ENCODE peak calls at places on chromosomes 3 and 15, in six cellular contexts. One of them, this sample, is unnamed.
A peak's percentile ranks its signal among the peaks of the same experiment; 100 is the strongest.

GRCh38 chr3:194114123-194114522 is 21.8 kb upstream of the HES1 start:
- DNase-seq in K562: no peak
- DNase-seq in GM12878: no peak
- DNase-seq in A549: no peak
- DNase-seq in endothelial cell of umbilical vein: no peak
- DNase-seq in HepG2: no peak
- DNase-seq in this sample: no peak

GRCh38 chr15:69422336-69422895 is 8.3 kb downstream of the KIF23 start:
- DNase-seq in endothelial cell of umbilical vein: no peak
- DNase-seq in K562: no peak
- DNase-seq in A549: no peak
- DNase-seq in HepG2: no peak
- DNase-seq in GM12878: no peak
- DNase-seq in this sample: no peak

GRCh38 chr3:64728994-64729393 is 41.2 kb upstream of the ADAMTS9 start:
- DNase-seq in HepG2: no peak
- DNase-seq in K562: no peak
- DNase-seq in GM12878: no peak
- DNase-seq in endothelial cell of umbilical vein: no peak
- DNase-seq in A549: no peak
- DNase-seq in this sample: no peak

GRCh38 chr3:55555866-55556621 is 68.9 kb upstream of the WNT5A start:
- DNase-seq in K562: no peak
- DNase-seq in A549: no peak
- DNase-seq in GM12878: no peak
- DNase-seq in HepG2: no peak
- DNase-seq in endothelial cell of umbilical vein: no peak
- DNase-seq in this sample: no peak

GRCh38 chr3:15685927-15686326 is 84.4 kb downstream of the BTD start:
- DNase-seq in HepG2: peak; percentile 12
- DNase-seq in endothelial cell of umbilical vein: peak; percentile 57
- DNase-seq in GM12878: no peak
- DNase-seq in A549: no peak
- DNase-seq in K562: peak; percentile 12
- DNase-seq in this sample: peak; percentile 39

GRCh38 chr15:74383695-74384565 is 16.5 kb upstream of the CYP11A1 start:
- DNase-seq in HepG2: no peak
- DNase-seq in A549: peak; percentile 33
- DNase-seq in GM12878: peak; percentile 93
- DNase-seq in endothelial cell of umbilical vein: no peak
- DNase-seq in K562: peak; percentile 63
- DNase-seq in this sample: no peak

GRCh38 chr15:57112178-57112577 is 193.7 kb downstream of the TCF12 start:
- DNase-seq in HepG2: no peak
- DNase-seq in A549: no peak
- DNase-seq in GM12878: no peak
- DNase-seq in K562: no peak
- DNase-seq in endothelial cell of umbilical vein: no peak
- DNase-seq in this sample: no peak

GRCh38 chr3:194120789-194121770 is 14.9 kb upstream of the HES1 start:
- DNase-seq in GM12878: no peak
- DNase-seq in endothelial cell of umbilical vein: no peak
- DNase-seq in K562: no peak
- DNase-seq in A549: no peak
- DNase-seq in HepG2: no peak
- DNase-seq in this sample: peak; percentile 41

GRCh38 chr3:13231781-13232515 is 158.7 kb upstream of the IQSEC1 start:
- DNase-seq in GM12878: no peak
- DNase-seq in A549: no peak
- DNase-seq in K562: peak; percentile 13
- DNase-seq in endothelial cell of umbilical vein: no peak
- DNase-seq in HepG2: no peak
- DNase-seq in this sample: no peak

GRCh38 chr3:13111874-13112520 is 38.8 kb upstream of the IQSEC1 start:
- DNase-seq in GM12878: no peak
- DNase-seq in A549: no peak
- DNase-seq in HepG2: peak; percentile 51
- DNase-seq in K562: no peak
- DNase-seq in endothelial cell of umbilical vein: no peak
- DNase-seq in this sample: no peak

GRCh38 chr15:88274534-88275460 is 18.3 kb upstream of the NTRK3 start:
- DNase-seq in A549: peak; percentile 69
- DNase-seq in endothelial cell of umbilical vein: peak; percentile 46
- DNase-seq in GM12878: no peak
- DNase-seq in HepG2: peak; percentile 7
- DNase-seq in K562: peak; percentile 71
- DNase-seq in this sample: peak; percentile 57

GRCh38 chr3:79515072-79515471 is 252.7 kb downstream of the ROBO1 start:
- DNase-seq in K562: no peak
- DNase-seq in A549: no peak
- DNase-seq in GM12878: no peak
- DNase-seq in endothelial cell of umbilical vein: peak; percentile 88
- DNase-seq in HepG2: no peak
- DNase-seq in this sample: no peak

GRCh38 chr15:41150279-41150678 is 34.2 kb upstream of the INO80 start:
- DNase-seq in K562: no peak
- DNase-seq in HepG2: no peak
- DNase-seq in endothelial cell of umbilical vein: no peak
- DNase-seq in A549: no peak
- DNase-seq in GM12878: no peak
- DNase-seq in this sample: no peak

GRCh38 chr3:123034120-123034519 is 6.6 kb upstream of the SEMA5B start:
- DNase-seq in HepG2: no peak
- DNase-seq in endothelial cell of umbilical vein: no peak
- DNase-seq in K562: no peak
- DNase-seq in A549: no peak
- DNase-seq in GM12878: no peak
- DNase-seq in this sample: no peak

GRCh38 chr3:135618123-135618522 is 347.4 kb upstream of the PPP2R3A start:
- DNase-seq in HepG2: no peak
- DNase-seq in K562: no peak
- DNase-seq in A549: no peak
- DNase-seq in GM12878: no peak
- DNase-seq in endothelial cell of umbilical vein: no peak
- DNase-seq in this sample: no peak

GRCh38 chr3:107598926-107599754 is 76.4 kb downstream of the BBX start:
- DNase-seq in HepG2: peak; percentile 65
- DNase-seq in endothelial cell of umbilical vein: peak; percentile 84
- DNase-seq in GM12878: peak; percentile 59
- DNase-seq in K562: peak; percentile 10
- DNase-seq in A549: peak; percentile 54
- DNase-seq in this sample: peak; percentile 48

GRCh38 chr3:52191663-52192062 is 6.3 kb upstream of the ALAS1 start:
- DNase-seq in GM12878: no peak
- DNase-seq in HepG2: no peak
- DNase-seq in A549: no peak
- DNase-seq in K562: no peak
- DNase-seq in endothelial cell of umbilical vein: no peak
- DNase-seq in this sample: no peak

GRCh38 chr3:141331370-141332318 is 36.7 kb upstream of the ZBTB38 start:
- DNase-seq in endothelial cell of umbilical vein: peak; percentile 95
- DNase-seq in K562: peak; percentile 92
- DNase-seq in GM12878: peak; percentile 69
- DNase-seq in HepG2: peak; percentile 53
- DNase-seq in A549: peak; percentile 97
- DNase-seq in this sample: peak; percentile 93

GRCh38 chr3:134027631-134028030 is 2.1 kb downstream of the SLCO2A1 start:
- DNase-seq in HepG2: no peak
- DNase-seq in GM12878: no peak
- DNase-seq in A549: no peak
- DNase-seq in endothelial cell of umbilical vein: peak; percentile 14
- DNase-seq in K562: no peak
- DNase-seq in this sample: no peak

GRCh38 chr15:70170096-70170699 is 72.5 kb upstream of the TLE3 start:
- DNase-seq in GM12878: no peak
- DNase-seq in K562: no peak
- DNase-seq in endothelial cell of umbilical vein: peak; percentile 38
- DNase-seq in HepG2: no peak
- DNase-seq in A549: no peak
- DNase-seq in this sample: no peak

GRCh38 chr3:71341721-71342120 is 241.8 kb downstream of the FOXP1 start:
- DNase-seq in endothelial cell of umbilical vein: peak; percentile 54
- DNase-seq in GM12878: no peak
- DNase-seq in HepG2: no peak
- DNase-seq in K562: no peak
- DNase-seq in A549: no peak
- DNase-seq in this sample: no peak

GRCh38 chr3:154301556-154301955 is 22.7 kb downstream of the DHX36 start:
- DNase-seq in K562: no peak
- DNase-seq in HepG2: no peak
- DNase-seq in GM12878: no peak
- DNase-seq in endothelial cell of umbilical vein: no peak
- DNase-seq in A549: peak; percentile 5
- DNase-seq in this sample: no peak

GRCh38 chr3:32684029-32684799 is 774 bp upstream of the CNOT10 start:
- DNase-seq in GM12878: no peak
- DNase-seq in K562: no peak
- DNase-seq in endothelial cell of umbilical vein: no peak
- DNase-seq in HepG2: no peak
- DNase-seq in A549: no peak
- DNase-seq in this sample: no peak

GRCh38 chr3:148924572-148924971 is 59.5 kb downstream of the CPA3 start:
- DNase-seq in GM12878: no peak
- DNase-seq in K562: no peak
- DNase-seq in HepG2: no peak
- DNase-seq in A549: no peak
- DNase-seq in endothelial cell of umbilical vein: peak; percentile 15
- DNase-seq in this sample: no peak

GRCh38 chr3:151925876-151926275 is 52.4 kb downstream of the SUCNR1 start:
- DNase-seq in endothelial cell of umbilical vein: peak; percentile 67
- DNase-seq in K562: no peak
- DNase-seq in GM12878: no peak
- DNase-seq in HepG2: no peak
- DNase-seq in A549: peak; percentile 32
- DNase-seq in this sample: no peak

GRCh38 chr3:41202834-41203345 is 3.6 kb downstream of the CTNNB1 start:
- DNase-seq in A549: peak; percentile 61
- DNase-seq in HepG2: peak; percentile 43
- DNase-seq in K562: peak; percentile 38
- DNase-seq in endothelial cell of umbilical vein: peak; percentile 71
- DNase-seq in GM12878: no peak
- DNase-seq in this sample: peak; percentile 40

GRCh38 chr3:154642066-154642619 is 212.2 kb upstream of the GPR149 start:
- DNase-seq in K562: peak; percentile 33
- DNase-seq in GM12878: no peak
- DNase-seq in A549: no peak
- DNase-seq in HepG2: no peak
- DNase-seq in endothelial cell of umbilical vein: no peak
- DNase-seq in this sample: peak; percentile 1

GRCh38 chr3:122975163-122975923 is 52.2 kb downstream of the SEMA5B start:
- DNase-seq in A549: no peak
- DNase-seq in K562: no peak
- DNase-seq in GM12878: no peak
- DNase-seq in endothelial cell of umbilical vein: no peak
- DNase-seq in HepG2: no peak
- DNase-seq in this sample: peak; percentile 90

GRCh38 chr3:19888428-19889152 is 45.4 kb downstream of the EFHB start:
- DNase-seq in endothelial cell of umbilical vein: peak; percentile 36
- DNase-seq in K562: peak; percentile 44
- DNase-seq in HepG2: no peak
- DNase-seq in GM12878: no peak
- DNase-seq in A549: peak; percentile 19
- DNase-seq in this sample: no peak

DNA sequence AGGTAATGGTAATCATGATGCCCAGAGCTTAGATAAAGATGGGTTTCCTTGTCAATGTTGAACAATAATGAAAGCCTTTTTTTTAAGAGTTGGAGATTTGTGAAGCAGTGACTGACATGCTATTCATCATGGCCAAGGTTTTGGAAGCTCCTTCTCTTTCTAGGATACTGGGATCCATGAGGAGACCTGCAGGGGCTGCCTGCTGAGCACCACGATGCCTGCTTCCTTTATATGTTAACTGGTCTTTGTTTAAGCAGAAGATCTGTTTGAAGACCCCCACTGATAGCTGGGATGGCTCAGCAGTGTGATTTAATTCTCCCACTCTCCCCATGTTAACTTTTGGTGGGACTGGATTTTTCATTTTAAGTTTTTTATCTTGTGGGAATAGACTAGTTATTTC is 15.8 kb downstream of the RBP1 start:
- DNase-seq in endothelial cell of umbilical vein: no peak
- DNase-seq in GM12878: no peak
- DNase-seq in K562: no peak
- DNase-seq in A549: no peak
- DNase-seq in HepG2: no peak
- DNase-seq in this sample: no peak
- TF ChIP-seq MYC in endothelial cell of umbilical vein: no peak
- TF ChIP-seq MYC in GM12878: no peak
- TF ChIP-seq MYC in K562: no peak
- TF ChIP-seq MYC in A549: no peak
- TF ChIP-seq MYC in HepG2: no peak
- TF ChIP-seq MYC in this sample: no peak

GRCh38 chr15:29747837-29748417 is 74.3 kb downstream of the TJP1 start:
- DNase-seq in K562: no peak
- DNase-seq in HepG2: peak; percentile 3
- DNase-seq in endothelial cell of umbilical vein: peak; percentile 49
- DNase-seq in GM12878: no peak
- DNase-seq in A549: peak; percentile 31
- DNase-seq in this sample: no peak
- TF ChIP-seq CTCF in K562: no peak
- TF ChIP-seq CTCF in HepG2: no peak
- TF ChIP-seq CTCF in endothelial cell of umbilical vein: peak; percentile 7
- TF ChIP-seq CTCF in GM12878: no peak
- TF ChIP-seq CTCF in A549: peak; percentile 61
- TF ChIP-seq CTCF in this sample: no peak

GRCh38 chr15:67957435-67958139 is 96.5 kb upstream of the PIAS1 start:
- DNase-seq in endothelial cell of umbilical vein: no peak
- DNase-seq in A549: no peak
- DNase-seq in K562: no peak
- DNase-seq in HepG2: no peak
- DNase-seq in GM12878: no peak
- DNase-seq in this sample: no peak

GRCh38 chr15:67953286-67953685 is 100.8 kb upstream of the PIAS1 start:
- DNase-seq in endothelial cell of umbilical vein: no peak
- DNase-seq in A549: no peak
- DNase-seq in K562: no peak
- DNase-seq in GM12878: no peak
- DNase-seq in HepG2: no peak
- DNase-seq in this sample: no peak

GRCh38 chr15:67955256-67955655 is 98.9 kb upstream of the PIAS1 start:
- DNase-seq in A549: no peak
- DNase-seq in K562: no peak
- DNase-seq in GM12878: no peak
- DNase-seq in HepG2: no peak
- DNase-seq in endothelial cell of umbilical vein: no peak
- DNase-seq in this sample: peak; percentile 57
- TF ChIP-seq MAX in A549: no peak
- TF ChIP-seq MAX in K562: no peak
- TF ChIP-seq MAX in GM12878: no peak
- TF ChIP-seq MAX in HepG2: no peak
- TF ChIP-seq MAX in endothelial cell of umbilical vein: no peak
- TF ChIP-seq MAX in this sample: peak; percentile 62

DNA sequence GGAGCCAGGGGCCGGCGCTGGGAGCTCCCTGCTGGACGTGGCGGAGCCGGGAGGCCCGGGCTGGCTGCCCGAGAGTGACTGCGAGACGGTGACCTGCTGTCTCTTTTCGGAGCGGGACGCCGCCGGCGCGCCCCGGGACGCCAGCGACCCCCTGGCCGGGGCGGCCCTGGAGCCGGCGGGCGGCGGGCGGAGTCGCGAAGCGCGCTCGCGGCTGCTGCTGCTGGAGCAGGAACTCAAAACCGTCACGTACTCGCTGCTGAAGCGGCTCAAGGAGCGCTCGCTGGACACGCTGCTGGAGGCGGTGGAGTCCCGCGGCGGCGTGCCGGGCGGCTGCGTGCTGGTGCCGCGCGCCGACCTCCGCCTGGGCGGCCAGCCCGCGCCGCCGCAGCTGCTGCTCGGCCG is 1.5 kb downstream of the SMAD6 start:
- DNase-seq in A549: no peak
- DNase-seq in endothelial cell of umbilical vein: no peak
- DNase-seq in GM12878: no peak
- DNase-seq in K562: no peak
- DNase-seq in HepG2: no peak
- DNase-seq in this sample: peak; percentile 74
- TF ChIP-seq MYC in A549: no peak
- TF ChIP-seq MYC in endothelial cell of umbilical vein: no peak
- TF ChIP-seq MYC in GM12878: no peak
- TF ChIP-seq MYC in K562: no peak
- TF ChIP-seq MYC in HepG2: no peak
- TF ChIP-seq MYC in this sample: no peak

This sample was measured in NB4.